ENCODE peak calls at places on chromosomes 6 and 20, in six cellular contexts. One of them, this sample, is unnamed.

GRCh38 chr20:46199198-46199597 is 81.1 kb downstream of the CD40 start:
- DNase-seq in AG04450: no peak
- DNase-seq in Panc1: no peak
- DNase-seq in body of pancreas: no peak
- DNase-seq in testis: peak
- DNase-seq in astrocyte of the cerebellum: no peak
- DNase-seq in this sample: no peak

GRCh38 chr6:153312633-153313032 is 181.6 kb upstream of the RGS17 start:
- DNase-seq in AG04450: no peak
- DNase-seq in Panc1: peak
- DNase-seq in body of pancreas: peak
- DNase-seq in testis: peak
- DNase-seq in astrocyte of the cerebellum: peak
- DNase-seq in this sample: peak

GRCh38 chr6:87257565-87257964 is 64.8 kb upstream of the SMIM8 start:
- DNase-seq in AG04450: no peak
- DNase-seq in Panc1: no peak
- DNase-seq in body of pancreas: no peak
- DNase-seq in testis: no peak
- DNase-seq in astrocyte of the cerebellum: no peak
- DNase-seq in this sample: no peak

GRCh38 chr6:29737707-29738630 is 14.7 kb downstream of the HLA-F start:
- DNase-seq in AG04450: peak
- DNase-seq in Panc1: peak
- DNase-seq in body of pancreas: peak
- DNase-seq in testis: peak
- DNase-seq in astrocyte of the cerebellum: peak
- DNase-seq in this sample: peak

GRCh38 chr6:10248378-10248843 is 166.5 kb downstream of the TFAP2A start:
- DNase-seq in AG04450: no peak
- DNase-seq in Panc1: no peak
- DNase-seq in body of pancreas: no peak
- DNase-seq in testis: no peak
- DNase-seq in astrocyte of the cerebellum: peak
- DNase-seq in this sample: no peak

GRCh38 chr6:141977782-141978181 is 154.9 kb upstream of the GJE1 start:
- DNase-seq in AG04450: no peak
- DNase-seq in Panc1: no peak
- DNase-seq in body of pancreas: no peak
- DNase-seq in testis: no peak
- DNase-seq in astrocyte of the cerebellum: no peak
- DNase-seq in this sample: no peak

GRCh38 chr6:40774932-40775331 is 187.8 kb upstream of the LRFN2 start:
- DNase-seq in AG04450: no peak
- DNase-seq in Panc1: no peak
- DNase-seq in body of pancreas: no peak
- DNase-seq in testis: no peak
- DNase-seq in astrocyte of the cerebellum: no peak
- DNase-seq in this sample: no peak

GRCh38 chr20:63335711-63336110 is 25.4 kb downstream of the CHRNA4 start:
- DNase-seq in AG04450: no peak
- DNase-seq in Panc1: no peak
- DNase-seq in body of pancreas: no peak
- DNase-seq in testis: no peak
- DNase-seq in astrocyte of the cerebellum: no peak
- DNase-seq in this sample: no peak

GRCh38 chr20:8370774-8371173 is 238.7 kb downstream of the PLCB1 start:
- DNase-seq in AG04450: no peak
- DNase-seq in Panc1: no peak
- DNase-seq in body of pancreas: no peak
- DNase-seq in testis: no peak
- DNase-seq in astrocyte of the cerebellum: no peak
- DNase-seq in this sample: no peak

GRCh38 chr6:36517408-36517807 is 29.9 kb downstream of the STK38 start:
- DNase-seq in AG04450: no peak
- DNase-seq in Panc1: no peak
- DNase-seq in body of pancreas: no peak
- DNase-seq in testis: no peak
- DNase-seq in astrocyte of the cerebellum: no peak
- DNase-seq in this sample: no peak

GRCh38 chr20:45174434-45175364 is at the start of gene PI3:
- DNase-seq in AG04450: no peak
- DNase-seq in Panc1: no peak
- DNase-seq in body of pancreas: no peak
- DNase-seq in testis: no peak
- DNase-seq in astrocyte of the cerebellum: no peak
- DNase-seq in this sample: peak

GRCh38 chr6:111750753-111751684 is 122.2 kb downstream of the FYN start:
- DNase-seq in AG04450: no peak
- DNase-seq in Panc1: no peak
- DNase-seq in body of pancreas: no peak
- DNase-seq in testis: no peak
- DNase-seq in astrocyte of the cerebellum: no peak
- DNase-seq in this sample: peak

GRCh38 chr6:30742316-30743098 is at the start of gene FLOT1:
- DNase-seq in AG04450: peak
- DNase-seq in Panc1: peak
- DNase-seq in body of pancreas: peak
- DNase-seq in testis: peak
- DNase-seq in astrocyte of the cerebellum: peak
- DNase-seq in this sample: peak

GRCh38 chr6:25311251-25311910 is 32.2 kb downstream of the CARMIL1 start:
- DNase-seq in AG04450: no peak
- DNase-seq in Panc1: no peak
- DNase-seq in body of pancreas: no peak
- DNase-seq in testis: no peak
- DNase-seq in astrocyte of the cerebellum: no peak
- DNase-seq in this sample: peak

GRCh38 chr6:53014744-53015143 is 19.7 kb upstream of the GSTA4 start:
- DNase-seq in AG04450: no peak
- DNase-seq in Panc1: no peak
- DNase-seq in body of pancreas: no peak
- DNase-seq in testis: no peak
- DNase-seq in astrocyte of the cerebellum: no peak
- DNase-seq in this sample: peak

GRCh38 chr6:169587992-169588391 is 113.8 kb downstream of the WDR27 start:
- DNase-seq in AG04450: no peak
- DNase-seq in Panc1: no peak
- DNase-seq in body of pancreas: no peak
- DNase-seq in testis: no peak
- DNase-seq in astrocyte of the cerebellum: no peak
- DNase-seq in this sample: no peak

GRCh38 chr6:40763001-40763400 is 175.8 kb upstream of the LRFN2 start:
- DNase-seq in AG04450: no peak
- DNase-seq in Panc1: no peak
- DNase-seq in body of pancreas: no peak
- DNase-seq in testis: no peak
- DNase-seq in astrocyte of the cerebellum: no peak
- DNase-seq in this sample: no peak

DNA sequence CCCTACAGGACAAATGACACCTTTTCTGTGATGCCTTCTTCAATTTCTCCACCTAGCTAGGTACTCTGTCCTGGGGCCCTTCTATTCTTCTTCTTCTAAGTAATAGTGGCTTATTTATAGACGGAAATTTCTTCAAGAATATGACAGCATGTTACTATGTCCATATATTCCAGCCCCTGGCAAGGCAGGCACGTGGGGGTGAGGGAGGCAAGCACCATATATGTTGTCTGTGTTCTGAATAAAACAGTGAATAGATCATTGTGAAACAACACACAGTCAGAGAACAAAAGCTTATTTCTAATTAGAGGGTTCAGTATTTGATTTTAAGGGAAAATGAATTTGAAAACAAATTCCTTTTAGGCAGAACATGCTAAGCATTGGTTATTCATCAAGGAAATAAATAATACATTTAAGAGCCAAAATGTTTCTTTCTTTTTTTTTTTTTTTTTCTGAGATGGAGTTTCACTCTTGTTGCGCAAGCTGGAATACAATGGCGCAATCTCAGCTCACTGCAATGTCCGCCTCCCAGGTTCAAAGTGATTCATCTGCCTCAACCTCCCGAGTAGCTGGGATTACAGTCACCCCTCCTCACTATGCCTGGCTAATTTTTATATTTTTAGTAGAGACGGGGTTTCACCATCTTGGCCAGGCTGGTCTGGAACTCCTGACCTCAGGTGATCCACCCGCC is 6.2 kb downstream of the HEBP2 start:
- DNase-seq in AG04450: peak
- DNase-seq in Panc1: no peak
- DNase-seq in body of pancreas: no peak
- DNase-seq in testis: no peak
- DNase-seq in astrocyte of the cerebellum: no peak
- DNase-seq in this sample: peak
- H3K4me3 ChIP-seq in AG04450: no peak
- H3K4me3 ChIP-seq in Panc1: no peak
- H3K4me3 ChIP-seq in body of pancreas: no peak
- H3K4me3 ChIP-seq in testis: no peak
- H3K4me3 ChIP-seq in astrocyte of the cerebellum: no peak
- H3K4me3 ChIP-seq in this sample: no peak

GRCh38 chr20:58878399-58878798 is 25.9 kb downstream of the GNAS start:
- DNase-seq in AG04450: no peak
- DNase-seq in Panc1: no peak
- DNase-seq in body of pancreas: no peak
- DNase-seq in testis: no peak
- DNase-seq in astrocyte of the cerebellum: no peak
- DNase-seq in this sample: no peak

GRCh38 chr20:58882704-58883089 is 30.2 kb downstream of the GNAS start:
- DNase-seq in AG04450: no peak
- DNase-seq in Panc1: no peak
- DNase-seq in body of pancreas: no peak
- DNase-seq in testis: no peak
- DNase-seq in astrocyte of the cerebellum: no peak
- DNase-seq in this sample: no peak

GRCh38 chr20:58883243-58883691 is 30.8 kb downstream of the GNAS start:
- DNase-seq in AG04450: no peak
- DNase-seq in Panc1: no peak
- DNase-seq in body of pancreas: no peak
- DNase-seq in testis: no peak
- DNase-seq in astrocyte of the cerebellum: peak
- DNase-seq in this sample: no peak

GRCh38 chr20:58880441-58880840 is 27.9 kb downstream of the GNAS start:
- DNase-seq in AG04450: no peak
- DNase-seq in Panc1: no peak
- DNase-seq in body of pancreas: no peak
- DNase-seq in testis: no peak
- DNase-seq in astrocyte of the cerebellum: no peak
- DNase-seq in this sample: no peak

GRCh38 chr20:58880994-58881752 is 28.7 kb downstream of the GNAS start:
- DNase-seq in AG04450: no peak
- DNase-seq in Panc1: no peak
- DNase-seq in body of pancreas: peak
- DNase-seq in testis: no peak
- DNase-seq in astrocyte of the cerebellum: no peak
- DNase-seq in this sample: no peak
- TF ChIP-seq CTCF in AG04450: no peak
- TF ChIP-seq CTCF in Panc1: peak
- TF ChIP-seq CTCF in body of pancreas: no peak
- TF ChIP-seq CTCF in testis: no peak
- TF ChIP-seq CTCF in astrocyte of the cerebellum: no peak
- TF ChIP-seq CTCF in this sample: peak

GRCh38 chr6:121521164-121521555 is 85.7 kb downstream of the GJA1 start:
- DNase-seq in AG04450: no peak
- DNase-seq in Panc1: no peak
- DNase-seq in body of pancreas: no peak
- DNase-seq in testis: no peak
- DNase-seq in astrocyte of the cerebellum: no peak
- DNase-seq in this sample: no peak

GRCh38 chr6:121522771-121523386 is 87.4 kb downstream of the GJA1 start:
- DNase-seq in AG04450: no peak
- DNase-seq in Panc1: no peak
- DNase-seq in body of pancreas: no peak
- DNase-seq in testis: no peak
- DNase-seq in astrocyte of the cerebellum: no peak
- DNase-seq in this sample: no peak

GRCh38 chr6:121523628-121524027 is 88.2 kb downstream of the GJA1 start:
- DNase-seq in AG04450: no peak
- DNase-seq in Panc1: no peak
- DNase-seq in body of pancreas: no peak
- DNase-seq in testis: no peak
- DNase-seq in astrocyte of the cerebellum: no peak
- DNase-seq in this sample: peak

GRCh38 chr6:121520337-121521163 is 85.1 kb downstream of the GJA1 start:
- DNase-seq in AG04450: peak
- DNase-seq in Panc1: peak
- DNase-seq in body of pancreas: no peak
- DNase-seq in testis: no peak
- DNase-seq in astrocyte of the cerebellum: peak
- DNase-seq in this sample: peak

GRCh38 chr6:121522265-121522664 is 86.8 kb downstream of the GJA1 start:
- DNase-seq in AG04450: peak
- DNase-seq in Panc1: peak
- DNase-seq in body of pancreas: no peak
- DNase-seq in testis: no peak
- DNase-seq in astrocyte of the cerebellum: peak
- DNase-seq in this sample: peak
- H3K4me3 ChIP-seq in AG04450: no peak
- H3K4me3 ChIP-seq in Panc1: no peak
- H3K4me3 ChIP-seq in body of pancreas: no peak
- H3K4me3 ChIP-seq in testis: no peak
- H3K4me3 ChIP-seq in astrocyte of the cerebellum: no peak
- H3K4me3 ChIP-seq in this sample: peak

GRCh38 chr20:58639182-58640146 is 11.6 kb upstream of the STX16 start:
- DNase-seq in AG04450: no peak
- DNase-seq in Panc1: no peak
- DNase-seq in body of pancreas: no peak
- DNase-seq in testis: no peak
- DNase-seq in astrocyte of the cerebellum: no peak
- DNase-seq in this sample: no peak
- TF ChIP-seq CTCF in AG04450: no peak
- TF ChIP-seq CTCF in Panc1: no peak
- TF ChIP-seq CTCF in body of pancreas: no peak
- TF ChIP-seq CTCF in testis: no peak
- TF ChIP-seq CTCF in astrocyte of the cerebellum: peak
- TF ChIP-seq CTCF in this sample: peak

GRCh38 chr20:37524859-37525708 is 2.6 kb downstream of the BLCAP start:
- DNase-seq in AG04450: no peak
- DNase-seq in Panc1: no peak
- DNase-seq in body of pancreas: no peak
- DNase-seq in testis: no peak
- DNase-seq in astrocyte of the cerebellum: no peak
- DNase-seq in this sample: peak
- H3K4me3 ChIP-seq in AG04450: no peak
- H3K4me3 ChIP-seq in Panc1: no peak
- H3K4me3 ChIP-seq in body of pancreas: no peak
- H3K4me3 ChIP-seq in testis: no peak
- H3K4me3 ChIP-seq in astrocyte of the cerebellum: no peak
- H3K4me3 ChIP-seq in this sample: peak